ENCODE peak calls at places on chromosomes 13 and 19, in four cellular contexts. One of them, this sample, is unnamed.

GRCh38 chr19:40604647-40605200 is 3.6 kb downstream of the LTBP4 start:
- DNase-seq in Peyer's patch: peak
- DNase-seq in GM13976: no peak
- DNase-seq in left lung: no peak
- DNase-seq in this sample: no peak

GRCh38 chr13:106372199-106373160 is 163.0 kb downstream of the EFNB2 start:
- DNase-seq in left lung: no peak
- DNase-seq in Peyer's patch: no peak
- DNase-seq in GM13976: no peak
- DNase-seq in this sample: no peak

GRCh38 chr13:35347679-35348205 is 128.7 kb downstream of the MAB21L1 start:
- DNase-seq in Peyer's patch: no peak
- DNase-seq in left lung: no peak
- DNase-seq in GM13976: no peak
- DNase-seq in this sample: no peak

GRCh38 chr13:113990321-113990837 is 16.5 kb upstream of the C13orf46 start:
- DNase-seq in left lung: peak
- DNase-seq in Peyer's patch: no peak
- DNase-seq in GM13976: no peak
- DNase-seq in this sample: no peak

GRCh38 chr13:74219571-74219970 is 85.4 kb upstream of the KLF12 start:
- DNase-seq in GM13976: no peak
- DNase-seq in left lung: no peak
- DNase-seq in Peyer's patch: no peak
- DNase-seq in this sample: no peak

GRCh38 chr19:31138077-31138476 is 211.2 kb downstream of the TSHZ3 start:
- DNase-seq in GM13976: no peak
- DNase-seq in left lung: no peak
- DNase-seq in Peyer's patch: no peak
- DNase-seq in this sample: no peak

GRCh38 chr13:113327391-113327765 is 30.3 kb downstream of the LAMP1 start:
- DNase-seq in GM13976: no peak
- DNase-seq in Peyer's patch: no peak
- DNase-seq in left lung: no peak
- DNase-seq in this sample: no peak

GRCh38 chr13:109180905-109181425 is 551.6 kb downstream of the MYO16 start:
- DNase-seq in left lung: no peak
- DNase-seq in Peyer's patch: no peak
- DNase-seq in GM13976: no peak
- DNase-seq in this sample: no peak

GRCh38 chr19:53991224-53992113 is at the start of gene CACNG6:
- DNase-seq in Peyer's patch: no peak
- DNase-seq in left lung: no peak
- DNase-seq in GM13976: peak
- DNase-seq in this sample: no peak

GRCh38 chr19:30376826-30377425 is 4.7 kb downstream of the ZNF536 start:
- DNase-seq in left lung: no peak
- DNase-seq in Peyer's patch: no peak
- DNase-seq in GM13976: no peak
- DNase-seq in this sample: no peak

GRCh38 chr19:32537626-32538025 is 43.4 kb upstream of the PDCD5 start:
- DNase-seq in Peyer's patch: no peak
- DNase-seq in left lung: no peak
- DNase-seq in GM13976: no peak
- DNase-seq in this sample: no peak

GRCh38 chr13:20274466-20274865 is 42.3 kb upstream of the GJB6 start:
- DNase-seq in GM13976: no peak
- DNase-seq in left lung: no peak
- DNase-seq in Peyer's patch: no peak
- DNase-seq in this sample: no peak

GRCh38 chr13:28013482-28013881 is 25.0 kb upstream of the URAD start:
- DNase-seq in GM13976: no peak
- DNase-seq in left lung: no peak
- DNase-seq in Peyer's patch: no peak
- DNase-seq in this sample: no peak

GRCh38 chr13:83498045-83498444 is 384.2 kb downstream of the SLITRK1 start:
- DNase-seq in left lung: no peak
- DNase-seq in GM13976: no peak
- DNase-seq in Peyer's patch: no peak
- DNase-seq in this sample: no peak

GRCh38 chr13:79427265-79427664 is 21.2 kb upstream of the RBM26 start:
- DNase-seq in GM13976: no peak
- DNase-seq in Peyer's patch: no peak
- DNase-seq in left lung: no peak
- DNase-seq in this sample: no peak

GRCh38 chr13:32381539-32381938 is 46.4 kb downstream of the N4BP2L1 start:
- DNase-seq in left lung: no peak
- DNase-seq in Peyer's patch: no peak
- DNase-seq in GM13976: peak
- DNase-seq in this sample: peak

GRCh38 chr13:83024226-83024625 is 858.0 kb downstream of the SLITRK1 start:
- DNase-seq in left lung: no peak
- DNase-seq in GM13976: no peak
- DNase-seq in Peyer's patch: no peak
- DNase-seq in this sample: no peak

GRCh38 chr13:60990032-60990733 is 425.5 kb downstream of the PCDH20 start:
- DNase-seq in left lung: no peak
- DNase-seq in Peyer's patch: no peak
- DNase-seq in GM13976: no peak
- DNase-seq in this sample: no peak

GRCh38 chr19:53865918-53866696 is 1.6 kb upstream of the MYADM start:
- DNase-seq in left lung: peak
- DNase-seq in GM13976: peak
- DNase-seq in Peyer's patch: peak
- DNase-seq in this sample: peak

GRCh38 chr13:113927661-113928581 is 46.0 kb downstream of the C13orf46 start:
- DNase-seq in left lung: no peak
- DNase-seq in Peyer's patch: peak
- DNase-seq in GM13976: no peak
- DNase-seq in this sample: no peak

GRCh38 chr19:50173144-50173543 is 10.1 kb upstream of the IZUMO2 start:
- DNase-seq in Peyer's patch: peak
- DNase-seq in GM13976: no peak
- DNase-seq in left lung: no peak
- DNase-seq in this sample: no peak

GRCh38 chr19:12660980-12661379 is 5.6 kb downstream of the MAN2B1 start:
- DNase-seq in left lung: no peak
- DNase-seq in Peyer's patch: no peak
- DNase-seq in GM13976: no peak
- DNase-seq in this sample: no peak

GRCh38 chr13:82800391-82800790 is 1081.9 kb downstream of the SLITRK1 start:
- DNase-seq in Peyer's patch: no peak
- DNase-seq in left lung: no peak
- DNase-seq in GM13976: no peak
- DNase-seq in this sample: no peak

GRCh38 chr13:97568850-97569249 is 134.9 kb downstream of the RAP2A start:
- DNase-seq in GM13976: no peak
- DNase-seq in Peyer's patch: no peak
- DNase-seq in left lung: no peak
- DNase-seq in this sample: no peak

GRCh38 chr19:53467138-53467502 is 413 bp upstream of the ZNF813 start:
- DNase-seq in left lung: peak
- DNase-seq in Peyer's patch: no peak
- DNase-seq in GM13976: no peak
- DNase-seq in this sample: no peak

GRCh38 chr13:76610819-76611415 is 275.3 kb downstream of the KCTD12 start:
- DNase-seq in GM13976: no peak
- DNase-seq in left lung: no peak
- DNase-seq in Peyer's patch: no peak
- DNase-seq in this sample: no peak

GRCh38 chr19:47547175-47547574 is 25.8 kb downstream of the ZNF541 start:
- DNase-seq in Peyer's patch: no peak
- DNase-seq in GM13976: no peak
- DNase-seq in left lung: no peak
- DNase-seq in this sample: no peak

GRCh38 chr13:107799001-107799400 is 416.3 kb downstream of the LIG4 start:
- DNase-seq in GM13976: no peak
- DNase-seq in Peyer's patch: no peak
- DNase-seq in left lung: no peak
- DNase-seq in this sample: no peak

GRCh38 chr19:42173695-42174094 is 41.4 kb upstream of the POU2F2 start:
- DNase-seq in left lung: no peak
- DNase-seq in GM13976: no peak
- DNase-seq in Peyer's patch: no peak
- DNase-seq in this sample: no peak

GRCh38 chr19:42170052-42170451 is 37.8 kb upstream of the POU2F2 start:
- DNase-seq in Peyer's patch: no peak
- DNase-seq in GM13976: no peak
- DNase-seq in left lung: no peak
- DNase-seq in this sample: no peak

GRCh38 chr19:42170715-42171114 is 38.5 kb upstream of the POU2F2 start:
- DNase-seq in left lung: no peak
- DNase-seq in GM13976: no peak
- DNase-seq in Peyer's patch: no peak
- DNase-seq in this sample: no peak

GRCh38 chr19:42174188-42174587 is 41.9 kb upstream of the POU2F2 start:
- DNase-seq in GM13976: no peak
- DNase-seq in Peyer's patch: no peak
- DNase-seq in left lung: no peak
- DNase-seq in this sample: no peak

GRCh38 chr19:42172261-42172660 is 40.0 kb upstream of the POU2F2 start:
- DNase-seq in GM13976: no peak
- DNase-seq in left lung: no peak
- DNase-seq in Peyer's patch: no peak
- DNase-seq in this sample: no peak
- TF ChIP-seq CTCF in GM13976: no peak
- TF ChIP-seq CTCF in left lung: no peak
- TF ChIP-seq CTCF in Peyer's patch: no peak
- TF ChIP-seq CTCF in this sample: no peak

GRCh38 chr13:111630411-111630810 is 310.0 kb downstream of the TEX29 start:
- DNase-seq in Peyer's patch: no peak
- DNase-seq in left lung: no peak
- DNase-seq in GM13976: no peak
- DNase-seq in this sample: no peak
- TF ChIP-seq CTCF in Peyer's patch: no peak
- TF ChIP-seq CTCF in left lung: no peak
- TF ChIP-seq CTCF in GM13976: no peak
- TF ChIP-seq CTCF in this sample: no peak

GRCh38 chr19:55504981-55505380 is 16.7 kb downstream of the SSC5D start:
- DNase-seq in left lung: no peak
- DNase-seq in GM13976: no peak
- DNase-seq in Peyer's patch: no peak
- DNase-seq in this sample: no peak
- TF ChIP-seq CTCF in left lung: no peak
- TF ChIP-seq CTCF in GM13976: no peak
- TF ChIP-seq CTCF in Peyer's patch: no peak
- TF ChIP-seq CTCF in this sample: no peak

GRCh38 chr19:44958090-44958489 is 2.9 kb downstream of the CLPTM1 start:
- DNase-seq in GM13976: no peak
- DNase-seq in left lung: no peak
- DNase-seq in Peyer's patch: no peak
- DNase-seq in this sample: no peak

GRCh38 chr19:44951179-44952159 is 3.7 kb upstream of the CLPTM1 start:
- DNase-seq in left lung: no peak
- DNase-seq in Peyer's patch: no peak
- DNase-seq in GM13976: peak
- DNase-seq in this sample: peak

GRCh38 chr19:44955500-44956439 is 590 bp downstream of the CLPTM1 start:
- DNase-seq in GM13976: no peak
- DNase-seq in left lung: no peak
- DNase-seq in Peyer's patch: no peak
- DNase-seq in this sample: no peak

GRCh38 chr19:44954278-44954648 is 917 bp upstream of the CLPTM1 start:
- DNase-seq in Peyer's patch: no peak
- DNase-seq in left lung: no peak
- DNase-seq in GM13976: no peak
- DNase-seq in this sample: peak

GRCh38 chr19:44954649-44955499 is at the start of gene CLPTM1:
- DNase-seq in Peyer's patch: peak
- DNase-seq in left lung: peak
- DNase-seq in GM13976: peak
- DNase-seq in this sample: peak
- TF ChIP-seq CTCF in Peyer's patch: no peak
- TF ChIP-seq CTCF in left lung: no peak
- TF ChIP-seq CTCF in GM13976: no peak
- TF ChIP-seq CTCF in this sample: no peak

GRCh38 chr13:45179428-45179827 is 21.4 kb downstream of the KCTD4 start:
- DNase-seq in GM13976: no peak
- DNase-seq in Peyer's patch: no peak
- DNase-seq in left lung: no peak
- DNase-seq in this sample: no peak
- TF ChIP-seq CTCF in GM13976: no peak
- TF ChIP-seq CTCF in Peyer's patch: no peak
- TF ChIP-seq CTCF in left lung: no peak
- TF ChIP-seq CTCF in this sample: no peak

DNA sequence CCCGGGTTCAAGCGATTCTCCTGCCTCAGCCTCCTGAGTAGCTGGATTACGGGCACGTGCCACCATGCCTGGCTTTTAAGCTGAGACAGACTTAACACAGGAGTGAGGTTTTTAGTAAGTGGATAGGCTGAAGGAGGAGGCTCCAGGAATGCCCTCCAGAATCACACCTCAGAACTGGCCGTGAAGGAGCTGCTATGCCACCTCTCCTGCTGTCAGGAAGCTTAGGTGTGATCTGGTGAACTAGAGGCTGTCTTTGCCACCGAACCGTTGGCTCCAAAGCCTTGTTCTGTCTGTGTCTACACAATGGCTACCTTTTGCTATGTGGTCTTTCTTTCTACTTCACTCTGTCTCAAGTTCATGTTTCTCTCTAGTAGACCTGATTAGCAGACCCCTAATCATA is 4.2 kb downstream of the PDCD2L start:
- DNase-seq in left lung: peak
- DNase-seq in Peyer's patch: no peak
- DNase-seq in GM13976: no peak
- DNase-seq in this sample: no peak
- TF ChIP-seq CTCF in left lung: no peak
- TF ChIP-seq CTCF in Peyer's patch: no peak
- TF ChIP-seq CTCF in GM13976: no peak
- TF ChIP-seq CTCF in this sample: no peak

GRCh38 chr19:18513868-18514267 is 8.0 kb downstream of the ELL start:
- DNase-seq in Peyer's patch: no peak
- DNase-seq in left lung: no peak
- DNase-seq in GM13976: no peak
- DNase-seq in this sample: no peak
- TF ChIP-seq CTCF in Peyer's patch: no peak
- TF ChIP-seq CTCF in left lung: no peak
- TF ChIP-seq CTCF in GM13976: no peak
- TF ChIP-seq CTCF in this sample: no peak

This sample was measured in GM10248.